ENCODE peak calls at places on chromosomes 4 and X, in nine cellular contexts. I, O, Q, F, B, A, D, K and S are unnamed samples. For H3K36me3, the result is how much of the 10 kb centered on the place peaks cover.

GRCh38 chr4:37522996-37523395 is 163.2 kb downstream of the RELL1 start:
- DNase-seq in F (no peak), I (no peak), Q (no peak), A (no peak), D (no peak), O (no peak), K (no peak), B (no peak), S (no peak)

GRCh38 chr4:147085796-147086195 is 140.1 kb upstream of the TTC29 start:
- DNase-seq in Q (no peak), K (no peak), I (no peak), O (no peak), D (no peak), A (no peak), B (no peak), F (no peak), S (no peak)

GRCh38 chr4:183392377-183392776 is 52.1 kb upstream of the CDKN2AIP start:
- DNase-seq in K (no peak), I (no peak), B (no peak), A (no peak), O (peak), Q (no peak), D (no peak), F (no peak), S (no peak)

GRCh38 chrX:123140454-123140853 is 43.6 kb upstream of the GRIA3 start:
- DNase-seq in A (no peak), Q (no peak), I (no peak), B (no peak), F (no peak), O (no peak), K (no peak), D (no peak), S (no peak)

GRCh38 chr4:86453044-86453501 is 93.2 kb upstream of the MAPK10 start:
- DNase-seq in K (no peak), O (no peak), Q (peak), I (no peak), A (no peak), D (no peak), B (peak), F (peak), S (no peak)

GRCh38 chr4:15470149-15470520 is 453 bp downstream of the CC2D2A start:
- DNase-seq in K (no peak), D (no peak), F (no peak), Q (no peak), B (no peak), O (no peak), A (no peak), I (no peak), S (no peak)

GRCh38 chr4:11397146-11397545 is 31.5 kb downstream of the HS3ST1 start:
- DNase-seq in B (no peak), A (peak), K (no peak), D (no peak), Q (no peak), I (no peak), F (no peak), O (no peak), S (peak)

GRCh38 chr4:141654098-141654497 is 17.7 kb downstream of the IL15 start:
- DNase-seq in A (peak), I (no peak), K (no peak), F (peak), B (peak), D (no peak), Q (peak), O (no peak), S (peak)

GRCh38 chr4:71209161-71209560 is 129.7 kb upstream of the SLC4A4 start:
- DNase-seq in O (no peak), A (no peak), D (no peak), B (no peak), I (no peak), K (no peak), Q (no peak), F (no peak), S (peak)

GRCh38 chr4:110294165-110294564 is 95.8 kb upstream of the ELOVL6 start:
- DNase-seq in Q (no peak), A (no peak), I (no peak), D (no peak), K (no peak), O (no peak), F (no peak), B (no peak), S (no peak)

GRCh38 chrX:123818243-123818642 is 41.6 kb upstream of the XIAP start:
- DNase-seq in F (no peak), D (no peak), K (no peak), O (no peak), I (no peak), A (no peak), Q (no peak), B (no peak), S (peak)

GRCh38 chr4:61182915-61183314 is 17.2 kb upstream of the ADGRL3 start:
- DNase-seq in I (no peak), K (no peak), F (no peak), A (no peak), B (no peak), O (no peak), Q (no peak), D (no peak), S (no peak)

GRCh38 chr4:102503831-102504786 is 3.0 kb downstream of the NFKB1 start:
- DNase-seq in A (no peak), B (no peak), O (no peak), I (no peak), D (no peak), F (no peak), K (no peak), Q (no peak), S (peak)

GRCh38 chrX:70386240-70386639 is 36.9 kb upstream of the GDPD2 start:
- DNase-seq in B (no peak), F (no peak), Q (no peak), K (no peak), O (no peak), A (no peak), D (no peak), I (no peak), S (no peak)
- H3K36me3 ChIP-seq in B (under half), F (under half), Q (under half), K (under half), O (under half), A (under half), D (under half), I (under half), S (under half)

GRCh38 chrX:14027511-14028019 is 2.1 kb downstream of the GEMIN8 start:
- DNase-seq in I (no peak), D (no peak), K (no peak), F (no peak), Q (no peak), A (no peak), O (no peak), B (no peak), S (peak)
- H3K4me3 ChIP-seq in I (no peak), D (no peak), K (no peak), F (no peak), Q (no peak), A (no peak), O (no peak), B (no peak), S (no peak)

DNA sequence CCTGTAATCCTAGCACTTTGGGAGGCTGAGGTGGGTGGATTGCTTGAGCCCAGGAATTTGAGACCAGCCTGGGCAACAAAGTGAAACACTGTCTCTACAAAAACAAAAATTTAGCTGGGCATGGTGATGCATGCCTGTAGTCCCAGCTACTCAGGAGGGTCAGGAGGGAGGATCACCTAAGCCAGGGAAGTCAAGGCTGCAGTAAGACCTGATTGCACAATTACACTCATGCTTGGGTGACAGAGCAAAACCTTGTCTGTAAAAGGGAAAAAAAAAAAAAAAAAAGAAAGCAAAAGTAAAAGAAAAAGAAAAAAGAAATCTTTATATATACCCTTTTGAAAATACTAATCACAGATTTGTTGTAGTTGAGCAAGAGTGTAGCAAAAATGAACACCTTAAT is 801.0 kb upstream of the IGFBP7 start:
- DNase-seq in Q (no peak), D (no peak), O (no peak), K (no peak), F (no peak), I (no peak), A (no peak), B (no peak), S (no peak)
- TF ChIP-seq CTCF in Q (no peak), D (no peak), O (no peak), K (no peak), F (no peak), I (no peak), A (no peak), B (no peak), S (no peak)

DNA sequence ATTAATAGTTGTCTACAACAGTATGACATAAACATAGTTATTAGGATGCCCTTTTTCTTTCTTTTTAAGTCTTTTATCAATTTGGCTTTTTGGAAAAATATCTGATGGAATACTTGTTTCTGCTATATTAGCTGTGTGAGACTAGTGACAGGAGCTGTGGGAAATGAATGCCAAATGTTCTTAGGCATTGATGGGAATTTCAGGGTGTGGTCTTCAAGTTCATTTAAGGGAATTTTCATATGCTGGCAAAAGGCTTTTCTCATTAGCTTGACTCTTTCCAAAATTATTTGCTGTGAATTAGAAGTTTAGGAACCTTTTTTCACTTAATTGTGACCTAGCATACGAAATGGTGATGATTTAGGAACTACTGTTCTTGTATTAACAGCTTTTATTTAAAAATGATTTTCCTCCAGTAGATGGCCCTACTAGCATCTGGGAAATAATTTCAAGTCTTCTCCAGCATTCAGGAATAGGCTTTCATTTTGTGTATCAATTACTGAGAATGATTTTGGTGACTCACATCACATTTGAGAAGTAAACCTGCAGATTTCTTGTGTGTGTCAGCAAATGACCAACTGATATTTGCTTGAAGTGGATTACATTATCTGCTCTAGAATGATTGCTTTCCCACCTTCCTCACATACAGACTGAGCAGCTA is 70.9 kb downstream of the HTT start:
- DNase-seq in O (no peak), F (no peak), D (no peak), I (no peak), B (no peak), A (peak), K (no peak), Q (no peak), S (peak)
- H3K36me3 ChIP-seq in O (half or more), F (half or more), D (under half), I (half or more), B (under half), A (under half), K (half or more), Q (half or more), S (under half)

GRCh38 chr4:4763815-4764202 is 95.7 kb upstream of the MSX1 start:
- DNase-seq in Q (no peak), D (no peak), A (no peak), O (no peak), B (no peak), K (no peak), F (no peak), I (no peak), S (peak)
- H3K4me3 ChIP-seq in Q (no peak), D (no peak), A (no peak), O (no peak), B (no peak), K (no peak), F (no peak), I (no peak), S (no peak)